ENCODE peak calls at places on chromosomes 4 and X, in five cellular contexts. V is NCI-H345, W is choroid plexus epithelial cell, K is activated T-helper 1 cell treated with Interleukin-2 at 50 U/mL for 16 hours, D is osteoblast. Y is an unnamed sample.

GRCh38 chrX:93660575-93660974 is 12.8 kb downstream of the NAP1L3 start:
- DNase-seq in V (no peak), W (no peak), K (no peak), D (no peak), Y (no peak)

GRCh38 chr4:1520145-1520661 is 114.0 kb upstream of the NKX1-1 start:
- DNase-seq in V (no peak), W (no peak), K (no peak), D (no peak), Y (no peak)

GRCh38 chrX:74925210-74926088 is at the start of gene NEXMIF:
- DNase-seq in V (peak), W (peak), K (no peak), D (peak), Y (peak)

GRCh38 chr4:107719211-107719926 is 665 bp downstream of the PAPSS1 start:
- DNase-seq in V (no peak), W (peak), K (no peak), D (peak), Y (no peak)

GRCh38 chrX:139828830-139829229 is 104.0 kb downstream of the ATP11C start:
- DNase-seq in V (no peak), W (no peak), K (no peak), D (no peak), Y (no peak)

GRCh38 chrX:140343226-140343873 is 161.5 kb downstream of the SOX3 start:
- DNase-seq in V (no peak), W (peak), K (no peak), D (no peak), Y (no peak)

GRCh38 chrX:154458954-154459829 is 1.1 kb downstream of the PLXNA3 start:
- DNase-seq in V (peak), W (no peak), K (no peak), D (peak), Y (no peak)

GRCh38 chrX:148540114-148540513 is 39.7 kb downstream of the AFF2 start:
- DNase-seq in V (no peak), W (no peak), K (no peak), D (no peak), Y (no peak)

GRCh38 chr4:21946858-21947257 is 1.7 kb downstream of the KCNIP4 start:
- DNase-seq in V (no peak), W (no peak), K (no peak), D (no peak), Y (no peak)

GRCh38 chrX:120840826-120841225 is 34.8 kb downstream of the CT47B1 start:
- DNase-seq in V (no peak), W (peak), K (no peak), D (no peak), Y (no peak)

GRCh38 chrX:8364369-8365141 is 100.1 kb upstream of the VCX3B start:
- DNase-seq in V (peak), W (no peak), K (no peak), D (no peak), Y (no peak)

GRCh38 chrX:12421918-12422317 is 283.6 kb downstream of the FRMPD4 start:
- DNase-seq in V (no peak), W (no peak), K (no peak), D (no peak), Y (no peak)

GRCh38 chr4:69754926-69755580 is 5.4 kb downstream of the SULT1B1 start:
- DNase-seq in V (no peak), W (no peak), K (no peak), D (no peak), Y (no peak)

GRCh38 chr4:156774422-156774821 is 197.2 kb downstream of the PDGFC start:
- DNase-seq in V (no peak), W (peak), K (no peak), D (no peak), Y (no peak)

GRCh38 chr4:18227880-18228279 is 206.3 kb upstream of the LCORL start:
- DNase-seq in V (no peak), W (no peak), K (no peak), D (no peak), Y (no peak)

GRCh38 chr4:86333236-86333635 is 26.6 kb downstream of the MAPK10 start:
- DNase-seq in V (no peak), W (no peak), K (no peak), D (no peak), Y (no peak)

GRCh38 chr4:140300271-140300970 is 73.0 kb upstream of the SCOC start:
- DNase-seq in V (peak), W (peak), K (no peak), D (peak), Y (no peak)

GRCh38 chr4:80587861-80588385 is 252.4 kb downstream of the CFAP299 start:
- DNase-seq in V (no peak), W (no peak), K (no peak), D (no peak), Y (no peak)

GRCh38 chrX:118839334-118839958 is 15.8 kb downstream of the ZCCHC12 start:
- DNase-seq in V (peak), W (peak), K (peak), D (peak), Y (peak)

GRCh38 chrX:72253686-72254085 is 14.9 kb upstream of the ERCC6L start:
- DNase-seq in V (no peak), W (no peak), K (no peak), D (no peak), Y (no peak)

GRCh38 chr4:53713296-53713695 is 122.0 kb upstream of the LNX1 start:
- DNase-seq in V (no peak), W (peak), K (no peak), D (peak), Y (no peak)

GRCh38 chr4:65719635-65720034 is 49.3 kb upstream of the EPHA5 start:
- DNase-seq in V (no peak), W (no peak), K (no peak), D (no peak), Y (no peak)

GRCh38 chr4:13546855-13547562 is 2.7 kb upstream of the NKX3-2 start:
- DNase-seq in V (peak), W (no peak), K (no peak), D (peak), Y (no peak)

GRCh38 chr4:183610033-183610432 is 49.0 kb downstream of the RWDD4 start:
- DNase-seq in V (no peak), W (peak), K (no peak), D (peak), Y (no peak)

GRCh38 chr4:70996014-70996353 is 2.5 kb downstream of the DCK start:
- DNase-seq in V (no peak), W (no peak), K (no peak), D (no peak), Y (no peak)

GRCh38 chr4:48141048-48141447 is 7.0 kb upstream of the TXK start:
- DNase-seq in V (peak), W (peak), K (no peak), D (no peak), Y (no peak)

GRCh38 chr4:173680278-173680677 is 150.2 kb upstream of the HAND2 start:
- DNase-seq in V (no peak), W (no peak), K (no peak), D (no peak), Y (no peak)

Y was measured in activated gamma-delta T cell.